ENCODE peak calls at places on chromosomes 13 and 19, in six cellular contexts. N is stimulated activated CD4-positive, alpha-beta T cell treated with anti-CD3 and anti-CD28 coated beads, Interleukin-15, amount 100 ng/mL, for 24 hours; Q is NCI-H2171; W is cardiac muscle cell; P is T-helper 2 cell; U is nephron progenitor cell. C is an unnamed sample.

GRCh38 chr19:9171393-9171991 is 7.3 kb upstream of the OR7D2 start:
- DNase-seq in N (no peak), Q (no peak), W (peak), P (no peak), U (no peak), C (no peak)

GRCh38 chr19:48745208-48745995 is 1.3 kb downstream of the IZUMO1 start:
- DNase-seq in N (peak), Q (peak), W (peak), P (no peak), U (peak), C (peak)

GRCh38 chr19:33291623-33292534 is 10.5 kb downstream of the CEBPA start:
- DNase-seq in N (no peak), Q (no peak), W (no peak), P (no peak), U (no peak), C (no peak)

GRCh38 chr19:36136975-36137686 is 2.7 kb upstream of the CAPNS1 start:
- DNase-seq in N (peak), Q (no peak), W (peak), P (no peak), U (no peak), C (no peak)

GRCh38 chr13:97310809-97311436 is 88.8 kb downstream of the MBNL2 start:
- DNase-seq in N (no peak), Q (no peak), W (no peak), P (no peak), U (no peak), C (peak)

GRCh38 chr19:46271488-46272197 is 25.2 kb upstream of the HIF3A start:
- DNase-seq in N (peak), Q (no peak), W (peak), P (no peak), U (no peak), C (no peak)

GRCh38 chr19:11745871-11746270 is 7.1 kb upstream of the ZNF823 start:
- DNase-seq in N (no peak), Q (no peak), W (no peak), P (no peak), U (no peak), C (no peak)

GRCh38 chr19:58003153-58003828 is 671 bp upstream of the ZNF606 start:
- DNase-seq in N (no peak), Q (no peak), W (no peak), P (no peak), U (no peak), C (no peak)

GRCh38 chr19:47756953-47757608 is 11.7 kb downstream of the NOP53 start:
- DNase-seq in N (no peak), Q (no peak), W (no peak), P (no peak), U (no peak), C (no peak)

GRCh38 chr13:79307866-79308298 is 98.2 kb downstream of the RBM26 start:
- DNase-seq in N (no peak), Q (no peak), W (peak), P (no peak), U (no peak), C (no peak)

GRCh38 chr19:17406039-17406886 is 833 bp upstream of the BST2 start:
- DNase-seq in N (no peak), Q (no peak), W (peak), P (no peak), U (no peak), C (no peak)

GRCh38 chr19:15479391-15480345 is at the start of gene PGLYRP2:
- DNase-seq in N (no peak), Q (no peak), W (peak), P (no peak), U (no peak), C (no peak)

GRCh38 chr13:48864100-48864499 is 111.6 kb upstream of the FNDC3A start:
- DNase-seq in N (no peak), Q (no peak), W (no peak), P (no peak), U (no peak), C (no peak)

GRCh38 chr19:43395561-43395960 is 19.1 kb upstream of the TEX101 start:
- DNase-seq in N (no peak), Q (no peak), W (no peak), P (no peak), U (no peak), C (peak)

GRCh38 chr13:41700790-41701310 is 243.5 kb downstream of the RGCC start:
- DNase-seq in N (no peak), Q (no peak), W (peak), P (no peak), U (no peak), C (no peak)

GRCh38 chr19:38856813-38857212 is 7.0 kb upstream of the HNRNPL start:
- DNase-seq in N (no peak), Q (no peak), W (no peak), P (no peak), U (no peak), C (no peak)

GRCh38 chr19:29843180-29844051 is 31.6 kb downstream of the CCNE1 start:
- DNase-seq in N (no peak), Q (no peak), W (peak), P (no peak), U (peak), C (no peak)

GRCh38 chr19:50328257-50329145 is 676 bp downstream of the KCNC3 start:
- DNase-seq in N (peak), Q (peak), W (no peak), P (no peak), U (peak), C (no peak)

GRCh38 chr13:110226051-110226562 is 80.8 kb downstream of the COL4A1 start:
- DNase-seq in N (no peak), Q (no peak), W (peak), P (no peak), U (no peak), C (no peak)

GRCh38 chr13:113903361-113903760 is 39.5 kb upstream of the GAS6 start:
- DNase-seq in N (no peak), Q (no peak), W (no peak), P (no peak), U (no peak), C (no peak)

GRCh38 chr13:29428310-29428991 is 167.0 kb downstream of the SLC7A1 start:
- DNase-seq in N (no peak), Q (no peak), W (peak), P (no peak), U (peak), C (peak)

GRCh38 chr13:37225414-37226047 is 120.1 kb upstream of the CSNK1A1L start:
- DNase-seq in N (no peak), Q (no peak), W (peak), P (no peak), U (no peak), C (no peak)

GRCh38 chr13:113862766-113863510 is 938 bp downstream of the GAS6 start:
- DNase-seq in N (peak), Q (peak), W (peak), P (no peak), U (peak), C (peak)

GRCh38 chr19:33175886-33176669 is 18.1 kb upstream of the LRP3 start:
- DNase-seq in N (peak), Q (no peak), W (peak), P (no peak), U (no peak), C (no peak)

GRCh38 chr19:3692141-3693029 is 7.9 kb downstream of the PIP5K1C start:
- DNase-seq in N (peak), Q (no peak), W (no peak), P (peak), U (peak), C (no peak)

GRCh38 chr13:47933688-47934011 is 67.4 kb downstream of the SUCLA2 start:
- DNase-seq in N (peak), Q (no peak), W (peak), P (no peak), U (no peak), C (no peak)

GRCh38 chr19:49691243-49692101 is 556 bp downstream of the CPT1C start:
- DNase-seq in N (peak), Q (peak), W (peak), P (no peak), U (peak), C (peak)

GRCh38 chr19:49395581-49396407 is 7.7 kb downstream of the KASH5 start:
- DNase-seq in N (no peak), Q (peak), W (peak), P (no peak), U (no peak), C (no peak)

GRCh38 chr13:110116072-110116487 is 190.9 kb downstream of the COL4A1 start:
- DNase-seq in N (peak), Q (no peak), W (peak), P (no peak), U (peak), C (no peak)

GRCh38 chr19:16660763-16661479 is at the start of gene TMEM38A:
- DNase-seq in N (peak), Q (no peak), W (peak), P (peak), U (peak), C (no peak)

GRCh38 chr13:40672310-40673060 is 6.0 kb upstream of the FOXO1 start:
- DNase-seq in N (no peak), Q (peak), W (peak), P (no peak), U (no peak), C (peak)

GRCh38 chr19:50361290-50362029 is 4.0 kb downstream of the NAPSA start:
- DNase-seq in N (peak), Q (no peak), W (no peak), P (no peak), U (no peak), C (no peak)

GRCh38 chr19:34269968-34270621 is 15.7 kb downstream of the GARRE1 start:
- DNase-seq in N (peak), Q (no peak), W (peak), P (peak), U (peak), C (no peak)

GRCh38 chr19:3784607-3785463 is 1.3 kb downstream of the MATK start:
- DNase-seq in N (no peak), Q (no peak), W (no peak), P (no peak), U (no peak), C (no peak)

C was measured in NCI-H526 treated with DMSO at 0.1 percent for 48 hours.